ENCODE peak calls at places on chromosome 19, in seven cellular contexts. Y is uterus, Z is ovary, M is mammary epithelial cell, J is endodermal cell, F is pancreas, S is fibroblast of lung. C is an unnamed sample. For H3K4me1, the result is how much of the 10 kb centered on the place peaks cover.

GRCh38 chr19:39735688-39736087 is 2.1 kb downstream of the CLC start:
- DNase-seq in Z (no peak), Y (no peak), J (no peak), M (no peak), S (no peak), F (no peak), C (no peak)

GRCh38 chr19:6678690-6679109 is 8.7 kb upstream of the TNFSF14 start:
- DNase-seq in J (no peak), F (no peak), M (peak), Z (no peak), Y (no peak), S (peak), C (no peak)

GRCh38 chr19:9673912-9674668 is 810 bp downstream of the ZNF562 start:
- DNase-seq in M (peak), F (no peak), J (no peak), Y (no peak), S (peak), Z (no peak), C (no peak)

GRCh38 chr19:41990615-41991014 is 3.4 kb downstream of the ATP1A3 start:
- DNase-seq in J (no peak), F (no peak), S (no peak), Z (no peak), Y (no peak), M (no peak), C (no peak)

GRCh38 chr19:45276284-45276687 is 25.2 kb downstream of the MARK4 start:
- DNase-seq in F (no peak), S (no peak), M (no peak), Y (no peak), J (no peak), Z (peak), C (no peak)

GRCh38 chr19:10718205-10719196 is 622 bp downstream of the DNM2 start:
- DNase-seq in F (peak), M (peak), Y (peak), Z (peak), S (peak), J (peak), C (peak)

GRCh38 chr19:38209671-38210457 is 14.2 kb downstream of the DPF1 start:
- DNase-seq in Y (peak), F (no peak), J (peak), M (no peak), Z (peak), S (peak), C (peak)

GRCh38 chr19:55325172-55325571 is at the start of gene TMEM150B:
- DNase-seq in Z (no peak), F (no peak), J (no peak), M (no peak), Y (no peak), S (no peak), C (no peak)

GRCh38 chr19:13425151-13425550 is 81.1 kb downstream of the CACNA1A start:
- DNase-seq in M (peak), Z (no peak), J (no peak), F (no peak), Y (no peak), S (no peak), C (no peak)

GRCh38 chr19:32018014-32018413 is 327.4 kb upstream of the ZNF507 start:
- DNase-seq in M (peak), S (peak), Y (peak), Z (peak), J (no peak), F (no peak), C (no peak)

GRCh38 chr19:41695745-41696144 is 7.7 kb upstream of the CEACAM7 start:
- DNase-seq in M (no peak), Z (no peak), J (peak), S (no peak), F (no peak), Y (no peak), C (no peak)

GRCh38 chr19:6378036-6378435 is 2.3 kb upstream of the PSPN start:
- DNase-seq in F (no peak), Z (no peak), Y (peak), J (peak), M (no peak), S (peak), C (no peak)

GRCh38 chr19:4609878-4610511 is 29.3 kb upstream of the TNFAIP8L1 start:
- DNase-seq in S (no peak), Y (no peak), F (peak), M (no peak), Z (no peak), J (peak), C (peak)

GRCh38 chr19:4066176-4066606 is 508 bp downstream of the ZBTB7A start:
- DNase-seq in F (peak), Y (no peak), J (no peak), S (no peak), Z (peak), M (no peak), C (peak)

GRCh38 chr19:8640402-8641004 is 10.1 kb downstream of the NFILZ start:
- DNase-seq in Y (no peak), Z (no peak), F (no peak), S (no peak), J (no peak), M (no peak), C (peak)

GRCh38 chr19:38653028-38653571 is 5.7 kb downstream of the ACTN4 start:
- DNase-seq in S (peak), Y (no peak), J (no peak), Z (no peak), M (peak), F (peak), C (no peak)

GRCh38 chr19:50024719-50025021 is 502 bp downstream of the VRK3 start:
- DNase-seq in M (no peak), Y (no peak), J (no peak), S (no peak), Z (no peak), F (no peak), C (no peak)

GRCh38 chr19:50025022-50025793 is at the start of gene VRK3:
- DNase-seq in S (peak), Y (peak), F (peak), M (peak), Z (peak), J (peak), C (peak)

GRCh38 chr19:50022823-50023222 is 2.3 kb downstream of the VRK3 start:
- DNase-seq in Z (no peak), Y (no peak), F (no peak), M (no peak), J (no peak), S (no peak), C (no peak)

GRCh38 chr19:50026550-50026906 is 723 bp downstream of the ZNF473 start:
- DNase-seq in Z (peak), S (no peak), J (no peak), Y (no peak), F (no peak), M (no peak), C (no peak)

DNA sequence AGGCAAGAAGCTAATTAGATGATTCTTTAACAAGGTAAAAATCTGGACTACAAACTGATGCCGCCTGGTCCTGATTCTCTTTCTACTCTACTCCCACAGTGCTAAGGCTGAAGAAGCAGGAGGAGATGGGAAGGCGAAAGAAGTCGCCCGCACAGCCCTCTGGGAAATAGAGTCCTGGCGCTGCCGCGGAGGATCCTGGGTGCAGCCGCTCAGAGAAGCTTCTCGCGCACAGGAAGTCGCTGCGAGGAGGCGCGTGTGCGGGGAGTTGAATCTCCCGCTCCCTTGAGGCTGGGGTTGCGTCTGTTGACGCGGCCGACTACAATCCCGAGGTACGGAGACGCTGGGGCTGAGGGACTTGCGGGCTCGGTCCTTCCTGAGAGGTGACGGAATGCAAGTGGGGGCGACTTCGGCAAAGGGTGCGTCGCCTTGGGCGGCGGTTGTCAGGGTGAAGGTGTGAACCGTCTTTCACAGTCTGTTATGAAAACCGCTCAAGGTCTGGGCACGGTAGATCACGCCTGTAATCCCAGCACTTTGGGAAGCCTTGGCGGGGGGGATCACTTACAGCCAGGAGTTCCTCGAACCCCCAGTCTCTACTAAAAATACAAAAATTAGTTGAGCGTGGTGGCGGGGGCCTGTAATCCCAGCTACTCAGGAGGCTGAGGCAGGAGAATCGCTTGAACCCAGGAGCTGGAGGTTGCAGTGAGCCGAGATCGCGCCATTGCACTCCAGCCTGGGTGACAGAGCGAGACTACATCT is at the start of gene ZNF473:
- DNase-seq in Z (peak), Y (peak), J (peak), F (peak), S (peak), M (peak), C (peak)
- TF ChIP-seq CTCF in Z (no peak), Y (no peak), J (no peak), F (no peak), S (no peak), M (no peak), C (no peak)

GRCh38 chr19:30229524-30230174 is 142.5 kb upstream of the ZNF536 start:
- DNase-seq in Z (no peak), M (no peak), J (peak), Y (no peak), F (no peak), S (no peak), C (no peak)
- H3K4me3 ChIP-seq in Z (no peak), M (no peak), J (no peak), Y (no peak), F (no peak), S (no peak), C (peak)

GRCh38 chr19:18503971-18504885 is 17.6 kb downstream of the ELL start:
- DNase-seq in M (no peak), Y (no peak), S (no peak), F (peak), J (peak), Z (no peak), C (no peak)
- H3K4me1 ChIP-seq in M (under half), Y (under half), S (under half), F (half or more), J (under half), Z (half or more), C (half or more)

DNA sequence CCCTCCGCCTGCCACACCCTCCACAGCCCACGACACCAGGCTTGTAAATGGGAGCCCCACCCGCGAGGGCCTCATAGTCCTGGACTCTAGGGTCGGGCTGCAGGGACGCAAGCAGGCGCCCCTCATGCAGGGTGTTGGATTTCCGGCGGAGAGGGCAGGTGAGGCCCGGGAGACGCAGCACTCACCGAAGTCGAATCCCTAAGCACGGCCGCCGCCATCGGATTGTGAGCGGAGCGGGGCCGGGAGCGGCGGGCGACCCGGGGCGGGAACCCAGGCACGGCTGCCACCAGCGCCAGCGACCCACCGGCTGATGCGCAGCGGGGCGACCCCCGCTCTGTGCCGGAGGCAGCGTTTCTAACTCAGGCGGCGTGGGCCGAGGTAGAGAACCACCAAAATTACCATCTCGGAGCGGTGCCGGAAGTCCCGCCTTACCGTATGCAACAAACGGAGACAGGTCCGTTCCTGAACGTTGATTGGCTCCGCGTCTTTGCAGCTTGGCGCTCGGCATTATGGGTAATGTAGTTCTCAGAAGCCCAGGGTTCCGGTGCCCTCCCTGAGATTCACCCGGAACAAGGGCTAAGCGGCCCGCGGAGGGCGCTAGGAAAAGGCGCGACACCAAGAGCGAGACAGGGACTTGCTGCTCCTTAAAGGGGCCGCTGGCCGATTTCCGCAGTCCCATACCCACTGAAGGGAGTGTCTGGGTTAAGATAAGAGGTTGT is at the start of gene ZNF416:
- DNase-seq in F (peak), J (peak), M (peak), Z (peak), S (peak), Y (peak), C (peak)
- TF ChIP-seq CTCF in F (no peak), J (no peak), M (no peak), Z (no peak), S (peak), Y (peak), C (peak)

DNA sequence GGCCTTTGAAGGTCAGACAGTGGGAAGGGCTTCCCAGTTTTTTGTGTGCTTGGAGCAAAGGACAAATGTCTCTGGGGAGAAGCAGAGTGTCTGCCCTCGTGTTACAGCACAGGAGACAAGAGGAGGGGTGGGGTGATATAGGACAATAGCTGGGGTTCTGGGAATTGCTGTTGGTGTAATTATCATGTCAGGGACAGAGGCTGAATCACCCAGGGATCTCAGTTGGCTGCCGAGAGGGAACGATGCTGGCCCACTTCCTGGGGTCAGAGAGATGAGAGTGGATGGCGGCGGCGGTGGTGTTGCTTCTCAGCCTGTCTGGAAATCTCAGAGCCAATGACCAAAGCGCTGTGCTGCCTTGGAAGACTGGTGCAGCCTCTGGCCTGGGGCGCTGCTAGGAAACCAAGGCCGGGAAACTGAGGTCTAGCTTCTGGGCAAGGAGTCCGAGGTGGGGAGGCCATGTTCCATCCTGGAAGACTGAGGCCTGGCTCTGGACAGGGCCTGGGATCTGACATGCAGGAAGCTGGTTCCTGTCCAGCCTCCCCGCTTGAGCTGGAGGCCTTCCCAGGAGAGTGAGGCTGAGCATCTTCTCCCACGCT is 1.3 kb downstream of the INAFM1 start:
- DNase-seq in Y (peak), F (peak), S (peak), M (no peak), J (peak), Z (peak), C (peak)
- H3K4me3 ChIP-seq in Y (peak), F (no peak), S (peak), M (no peak), J (peak), Z (peak), C (no peak)

GRCh38 chr19:18502633-18503294 is 19.1 kb downstream of the ELL start:
- DNase-seq in Y (no peak), J (no peak), M (no peak), S (no peak), F (no peak), Z (no peak), C (no peak)
- H3K4me1 ChIP-seq in Y (under half), J (under half), M (under half), S (under half), F (half or more), Z (under half), C (half or more)

DNA sequence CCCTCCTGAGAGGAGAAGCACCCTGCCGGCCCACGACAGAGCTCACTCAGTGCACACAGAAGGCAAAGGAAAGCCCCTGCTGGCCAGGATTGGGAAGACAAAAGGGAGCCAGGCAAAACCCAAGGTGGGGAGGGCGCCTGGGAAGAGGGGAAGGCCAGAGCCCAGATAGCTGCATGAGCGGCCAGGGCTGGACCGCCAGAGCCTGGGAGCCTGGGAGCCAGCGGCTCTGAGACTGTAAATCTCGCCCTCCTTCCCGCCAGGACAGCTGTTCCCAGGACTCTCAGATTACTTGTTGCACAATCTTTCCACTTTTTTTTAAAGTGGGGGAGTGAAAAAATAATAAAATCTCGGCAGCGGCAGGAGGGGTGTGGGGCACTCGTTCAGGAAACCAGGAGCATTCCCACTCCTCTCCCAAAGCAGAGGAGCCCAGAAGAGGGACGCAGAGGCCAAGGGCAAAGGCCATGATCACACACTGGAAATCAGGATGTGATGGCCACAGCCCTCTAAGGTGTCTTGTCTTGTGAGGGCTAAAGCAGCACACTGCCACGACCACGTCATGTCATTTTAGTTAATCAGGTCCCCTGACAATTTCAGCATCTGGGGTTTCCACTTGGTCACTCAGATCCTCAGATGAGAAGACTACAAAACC is 19.6 kb upstream of the EPHX3 start:
- DNase-seq in Y (peak), J (peak), S (peak), M (peak), F (no peak), Z (peak), C (peak)
- TF ChIP-seq CTCF in Y (peak), J (peak), S (peak), M (peak), F (peak), Z (peak), C (peak)

C was measured in heart right ventricle.